ENCODE peak calls at places on chromosomes 12 and 14, in four cellular contexts. Z is HCT116, H is transverse colon, D is K562. J is an unnamed sample.

GRCh38 chr14:77653473-77653872 is 37.0 kb upstream of the SPTLC2 start:
- DNase-seq in D (peak; percentile 42), H (no peak), Z (no peak), J (no peak)

GRCh38 chr14:59333668-59334067 is 131.5 kb downstream of the GPR135 start:
- DNase-seq in Z (no peak), D (no peak), H (no peak), J (peak; percentile 78)

GRCh38 chr14:39430762-39431415 is 1.3 kb downstream of the FBXO33 start:
- DNase-seq in D (no peak), Z (no peak), H (no peak), J (peak; percentile 65)

GRCh38 chr12:67509987-67510386 is 138.6 kb upstream of the DYRK2 start:
- DNase-seq in Z (no peak), D (no peak), H (no peak), J (no peak)

GRCh38 chr14:53999061-53999488 is 42.5 kb upstream of the BMP4 start:
- DNase-seq in H (no peak), D (no peak), Z (no peak), J (no peak)

GRCh38 chr14:101775756-101776292 is 14.3 kb downstream of the PPP2R5C start:
- DNase-seq in Z (no peak), D (no peak), H (no peak), J (no peak)

GRCh38 chr14:75044760-75045159 is 6.5 kb downstream of the MLH3 start:
- DNase-seq in D (peak; percentile 18), Z (no peak), H (no peak), J (no peak)

GRCh38 chr14:63686926-63687325 is 40.9 kb downstream of the SGPP1 start:
- DNase-seq in H (no peak), D (no peak), Z (no peak), J (no peak)

GRCh38 chr12:90652280-90652679 is 302.7 kb downstream of the CCER1 start:
- DNase-seq in Z (no peak), D (no peak), H (no peak), J (no peak)

GRCh38 chr12:95204141-95204866 is 13.0 kb downstream of the FGD6 start:
- DNase-seq in D (peak; percentile 88), Z (peak; percentile 96), H (peak; percentile 55), J (peak; percentile 71)

GRCh38 chr14:72800848-72801370 is 93.0 kb downstream of the DPF3 start:
- DNase-seq in H (no peak), Z (no peak), D (no peak), J (no peak)

GRCh38 chr14:75794615-75795038 is 133.6 kb downstream of the TTLL5 start:
- DNase-seq in H (no peak), Z (peak; percentile 7), D (no peak), J (no peak)

GRCh38 chr12:66014818-66015217 is 115.7 kb downstream of the LLPH start:
- DNase-seq in Z (no peak), D (no peak), H (no peak), J (no peak)

GRCh38 chr12:118103231-118103600 is 595 bp downstream of the VSIG10 start:
- DNase-seq in Z (no peak), D (no peak), H (peak; percentile 31), J (peak; percentile 66)

GRCh38 chr12:57164966-57165365 is 17.5 kb upstream of the LRP1-AS start:
- DNase-seq in H (no peak), Z (no peak), D (no peak), J (no peak)

GRCh38 chr12:52832960-52833905 is 878 bp downstream of the KRT79 start:
- DNase-seq in H (peak; percentile 27), Z (no peak), D (no peak), J (no peak)

GRCh38 chr12:3132636-3133409 is 55.6 kb downstream of the TSPAN9 start:
- DNase-seq in D (no peak), H (no peak), Z (no peak), J (no peak)

GRCh38 chr12:101792046-101792931 is 38.5 kb downstream of the GNPTAB start:
- DNase-seq in D (no peak), Z (no peak), H (no peak), J (no peak)

GRCh38 chr14:71463807-71464206 is 468.4 kb upstream of the RGS6 start:
- DNase-seq in Z (no peak), H (no peak), D (no peak), J (no peak)

GRCh38 chr14:76872796-76873432 is 46.7 kb downstream of the LRRC74A start:
- DNase-seq in Z (no peak), H (peak; percentile 55), D (peak; percentile 54), J (peak; percentile 77)

GRCh38 chr12:572532-572899 is 90.7 kb downstream of the NINJ2 start:
- DNase-seq in Z (peak; percentile 21), D (no peak), H (no peak), J (no peak)

DNA sequence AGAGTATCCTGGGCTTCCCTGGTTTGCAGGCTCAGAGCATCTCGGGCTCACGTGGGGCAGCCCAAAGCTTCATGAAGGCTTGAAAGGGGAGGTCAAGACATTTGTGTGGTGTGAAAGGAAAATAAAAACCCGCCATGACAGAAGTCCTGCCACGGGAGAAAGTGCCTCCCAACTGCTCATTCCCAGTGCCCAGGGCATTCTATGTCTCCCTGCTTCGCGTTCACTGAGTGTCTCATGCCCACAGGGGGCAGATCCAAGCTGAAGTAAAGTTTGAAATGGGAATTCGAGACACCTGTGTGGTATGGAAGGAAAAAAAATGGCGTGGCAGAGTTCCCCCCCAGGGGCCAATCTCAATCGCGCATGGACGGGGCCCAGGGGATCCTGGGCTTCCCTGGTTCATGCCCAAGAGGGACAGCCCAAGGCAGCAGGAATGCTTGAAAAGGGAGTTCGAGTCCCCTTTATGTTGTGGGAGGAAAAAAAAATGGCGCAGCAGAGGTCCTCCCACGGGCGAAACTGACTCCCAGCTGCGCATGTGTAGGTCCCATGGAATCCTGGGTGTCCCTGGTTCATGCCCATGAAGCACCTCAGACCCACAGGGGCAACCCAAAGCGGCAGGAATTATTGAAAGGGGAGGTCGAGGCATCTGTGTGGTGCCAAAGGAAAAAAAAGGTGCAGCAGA is 576.7 kb downstream of the ALG10 start:
- DNase-seq in D (no peak), H (no peak), Z (no peak), J (peak; percentile 15)
- H3K9me3 ChIP-seq in D (no peaks in the 10 kb centered on the region), H (peaks cover 36% of the 10 kb centered on the region), Z (peaks cover 13% of the 10 kb centered on the region), J (peaks cover 38% of the 10 kb centered on the region)

GRCh38 chr12:113665457-113665856 is 193.8 kb upstream of the LHX5 start:
- DNase-seq in D (no peak), H (no peak), Z (no peak), J (no peak)
- TF ChIP-seq POLR2AphosphoS5 in D (no peak), H (no peak), Z (no peak), J (no peak)

GRCh38 chr14:100711117-100711462 is 15.6 kb upstream of the DLK1 start:
- DNase-seq in D (no peak), Z (no peak), H (no peak), J (no peak)
- H3K9me3 ChIP-seq in D (no peaks in the 10 kb centered on the region), Z (no peaks in the 10 kb centered on the region), H (no peaks in the 10 kb centered on the region), J (no peaks in the 10 kb centered on the region)

DNA sequence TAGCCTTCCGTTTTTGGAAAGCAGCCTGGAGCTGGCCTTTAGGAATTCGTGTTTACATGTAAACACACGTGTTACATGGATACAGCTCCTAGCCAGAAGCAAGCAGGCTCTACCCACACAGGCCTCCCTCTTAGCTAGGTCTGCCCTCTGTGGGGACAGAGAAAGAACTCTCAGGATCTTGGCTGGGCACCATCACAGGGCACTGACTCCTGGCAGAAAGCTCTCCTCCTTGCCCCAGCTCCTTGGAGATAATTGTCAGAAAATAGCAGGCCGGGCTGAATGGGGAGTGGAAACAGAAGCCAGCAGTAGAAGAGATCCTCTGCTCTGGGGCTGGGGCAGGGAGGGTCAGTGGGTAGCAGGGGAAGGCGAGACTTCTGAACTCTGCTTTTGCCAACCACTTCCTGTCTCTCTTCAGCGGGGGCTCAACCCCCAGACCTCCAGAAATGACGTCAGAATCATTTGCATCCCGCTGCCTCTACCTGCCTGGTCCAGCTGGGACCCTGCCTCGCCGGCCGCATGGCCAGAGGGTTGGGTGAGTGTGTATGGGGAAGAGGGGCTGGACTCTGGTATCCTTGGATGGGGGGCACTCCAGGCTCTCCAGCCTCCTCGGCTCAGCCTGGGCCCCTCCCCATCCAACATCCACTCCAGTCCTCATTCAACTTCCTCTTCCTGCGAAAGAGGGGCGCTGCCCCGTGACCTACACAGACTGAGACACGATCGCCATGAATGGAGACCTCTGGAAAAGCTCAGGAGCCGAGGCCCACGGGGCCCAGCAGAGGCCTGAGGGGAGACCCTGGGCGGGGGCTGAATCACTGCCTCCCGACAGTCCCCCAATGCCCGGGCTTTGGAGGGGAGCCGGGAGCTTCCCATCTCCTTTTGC is 650 bp upstream of the HOXC4 start:
- DNase-seq in Z (no peak), H (no peak), D (no peak), J (no peak)
- TF ChIP-seq POLR2AphosphoS5 in Z (no peak), H (no peak), D (no peak), J (no peak)

DNA sequence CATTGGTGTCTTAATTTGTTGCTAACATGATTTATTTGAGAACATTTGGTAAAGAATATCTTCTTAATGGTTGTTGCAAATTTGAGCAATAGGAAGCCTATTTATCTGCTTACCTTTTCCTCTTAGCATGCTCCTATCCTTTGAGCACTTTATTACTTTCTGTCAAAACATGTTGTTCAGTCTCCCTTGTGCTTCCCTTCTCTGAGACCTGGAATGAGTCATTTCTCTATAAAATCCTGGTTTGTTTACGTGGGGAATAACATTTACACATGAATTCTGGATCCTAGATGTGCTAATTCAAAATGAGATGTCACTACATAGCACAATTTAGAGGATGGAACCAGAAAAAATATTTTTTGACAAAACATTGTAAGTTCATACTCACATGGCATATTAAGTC is 844.0 kb upstream of the LRFN5 start:
- DNase-seq in H (no peak), D (no peak), Z (no peak), J (no peak)
- H3K9me3 ChIP-seq in H (no peaks in the 10 kb centered on the region), D (no peaks in the 10 kb centered on the region), Z (no peaks in the 10 kb centered on the region), J (no peaks in the 10 kb centered on the region)

DNA sequence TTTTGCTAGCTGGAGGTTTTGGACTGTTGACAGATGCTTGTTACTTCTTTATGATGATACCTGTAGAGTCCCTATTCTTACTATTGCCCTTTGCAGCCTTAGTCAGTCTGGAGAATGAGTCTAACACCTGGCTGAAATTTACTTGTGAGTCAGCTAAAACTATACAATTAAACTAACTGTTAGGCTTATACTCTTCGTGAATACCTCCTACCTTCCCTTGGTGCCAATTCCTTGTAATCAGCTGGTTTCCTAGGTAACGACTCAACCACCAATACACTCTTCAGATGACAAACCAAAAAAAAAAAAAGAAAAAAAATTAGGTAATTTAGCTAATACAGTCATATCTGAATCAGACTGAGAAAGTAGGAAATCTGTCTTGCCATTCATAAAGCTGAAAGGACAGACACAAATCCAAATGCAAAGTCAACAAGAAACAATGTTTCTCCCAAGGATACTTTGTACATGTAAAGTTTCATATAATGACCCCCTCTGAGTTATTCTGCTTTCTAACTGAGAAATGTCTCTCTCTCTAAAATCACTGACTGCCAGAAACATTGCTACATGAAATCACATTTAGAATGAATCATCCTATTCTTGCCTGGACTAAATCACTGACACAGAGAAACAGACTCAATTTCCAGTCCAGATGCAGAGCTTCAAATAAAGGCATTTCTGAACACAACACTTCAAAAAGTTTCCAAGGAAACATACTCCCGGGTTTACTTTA is 56.5 kb upstream of the CDKL1 start:
- DNase-seq in Z (no peak), D (no peak), H (no peak), J (no peak)
- TF ChIP-seq POLR2AphosphoS5 in Z (no peak), D (no peak), H (no peak), J (peak; percentile 62)

GRCh38 chr12:34340534-34341361 is 318.5 kb downstream of the ALG10 start:
- DNase-seq in D (no peak), Z (no peak), H (no peak), J (no peak)
- H3K9me3 ChIP-seq in D (no peaks in the 10 kb centered on the region), Z (no peaks in the 10 kb centered on the region), H (peaks cover 9% of the 10 kb centered on the region), J (no peaks in the 10 kb centered on the region)

GRCh38 chr12:115752913-115753726 is 524.4 kb downstream of the MED13L start:
- DNase-seq in D (peak; percentile 36), Z (peak; percentile 42), H (peak; percentile 14), J (no peak)
- TF ChIP-seq POLR2AphosphoS5 in D (no peak), Z (no peak), H (no peak), J (no peak)